ENCODE peak calls at places on chromosomes 2 and 18, in four cellular contexts. K, W, S and X are unnamed samples.

GRCh38 chr18:48216639-48217280 is 192.4 kb downstream of the ZBTB7C start:
- DNase-seq in K (no peak), W (no peak), S (no peak), X (no peak)

GRCh38 chr18:75212626-75213110 is 2.1 kb downstream of the TSHZ1 start:
- DNase-seq in K (no peak), W (no peak), S (no peak), X (peak)

GRCh38 chr2:17815466-17816184 is 635 bp upstream of the MSGN1 start:
- DNase-seq in K (no peak), W (no peak), S (no peak), X (peak)

GRCh38 chr2:132943829-132944228 is 273.8 kb upstream of the LYPD1 start:
- DNase-seq in K (peak), W (no peak), S (no peak), X (no peak)

GRCh38 chr2:129929321-129930290 is 49.9 kb upstream of the RAB6C start:
- DNase-seq in K (no peak), W (no peak), S (no peak), X (no peak)

GRCh38 chr2:113700186-113700841 is 56.1 kb downstream of the SLC35F5 start:
- DNase-seq in K (peak), W (no peak), S (peak), X (peak)

GRCh38 chr18:58288922-58289797 is 245.1 kb downstream of the NEDD4L start:
- DNase-seq in K (peak), W (no peak), S (peak), X (peak)

GRCh38 chr2:224734949-224735348 is 18.8 kb upstream of the CCDC195 start:
- DNase-seq in K (no peak), W (no peak), S (no peak), X (no peak)

GRCh38 chr2:95354925-95355324 is 47.6 kb upstream of the FAHD2A start:
- DNase-seq in K (no peak), W (no peak), S (no peak), X (no peak)

GRCh38 chr2:45653584-45653983 is 2.1 kb downstream of the PRKCE start:
- DNase-seq in K (no peak), W (no peak), S (peak), X (no peak)

GRCh38 chr2:155377178-155377780 is 678.8 kb downstream of the KCNJ3 start:
- DNase-seq in K (peak), W (peak), S (peak), X (peak)

GRCh38 chr2:85310330-85310729 is 17.5 kb downstream of the TGOLN2 start:
- DNase-seq in K (peak), W (no peak), S (no peak), X (peak)

GRCh38 chr2:174546519-174547506 is 50.8 kb downstream of the WIPF1 start:
- DNase-seq in K (peak), W (peak), S (peak), X (peak)

GRCh38 chr2:227407601-227408089 is 19.9 kb upstream of the SCYGR1 start:
- DNase-seq in K (no peak), W (no peak), S (no peak), X (peak)

GRCh38 chr2:172283476-172283875 is 143.9 kb upstream of the ITGA6 start:
- DNase-seq in K (peak), W (no peak), S (peak), X (peak)

GRCh38 chr2:159029936-159030335 is 61.5 kb downstream of the TANC1 start:
- DNase-seq in K (no peak), W (no peak), S (peak), X (no peak)

GRCh38 chr18:48013162-48013561 is 82.7 kb upstream of the SMAD2 start:
- DNase-seq in K (no peak), W (no peak), S (no peak), X (no peak)

GRCh38 chr2:128450211-128451015 is 131.7 kb upstream of the HS6ST1 start:
- DNase-seq in K (no peak), W (no peak), S (no peak), X (no peak)

GRCh38 chr2:240638517-240639160 is 13.4 kb downstream of the GPR35 start:
- DNase-seq in K (no peak), W (no peak), S (no peak), X (no peak)

GRCh38 chr2:168247341-168248305 is at the start of gene STK39:
- DNase-seq in K (peak), W (peak), S (peak), X (peak)

GRCh38 chr2:43241558-43241957 is 15.2 kb upstream of the ZFP36L2 start:
- DNase-seq in K (no peak), W (no peak), S (no peak), X (no peak)

GRCh38 chr2:216108310-216108966 is 710 bp upstream of the XRCC5 start:
- DNase-seq in K (no peak), W (no peak), S (no peak), X (peak)

GRCh38 chr2:240095556-240096523 is 40.3 kb downstream of the COPS9 start:
- DNase-seq in K (no peak), W (peak), S (no peak), X (peak)

GRCh38 chr18:35695384-35695783 is 113.8 kb downstream of the GALNT1 start:
- DNase-seq in K (no peak), W (no peak), S (no peak), X (no peak)

GRCh38 chr2:131092409-131093065 is 723 bp downstream of the FAM168B start:
- DNase-seq in K (no peak), W (no peak), S (peak), X (no peak)

GRCh38 chr2:56811401-56811800 is 627.6 kb downstream of the CCDC85A start:
- DNase-seq in K (no peak), W (no peak), S (no peak), X (no peak)

GRCh38 chr2:68426885-68427579 is 40.1 kb downstream of the FBXO48 start:
- DNase-seq in K (peak), W (no peak), S (peak), X (no peak)

GRCh38 chr2:148614024-148614331 is 30.6 kb upstream of the EPC2 start:
- DNase-seq in K (no peak), W (peak), S (no peak), X (peak)

DNA sequence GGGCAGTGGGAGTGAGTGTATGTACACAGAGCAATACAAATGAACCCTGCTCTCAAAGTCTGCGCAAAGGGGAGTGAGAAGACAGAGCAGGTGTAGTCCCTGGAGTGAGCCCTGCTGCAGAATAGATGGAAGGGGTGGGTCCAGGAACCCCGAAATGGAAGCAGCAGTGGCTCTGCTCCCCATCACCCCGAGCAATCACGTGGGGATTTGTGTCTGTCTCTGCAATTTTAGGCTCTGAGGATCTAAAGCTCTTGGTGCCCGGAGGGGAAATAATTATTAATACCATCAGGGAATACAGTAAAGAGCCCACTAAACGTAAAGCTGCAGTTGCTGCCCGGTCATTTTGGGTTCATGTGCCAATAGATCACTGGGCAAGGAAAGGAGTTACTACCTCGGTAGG is 118.3 kb downstream of the LPIN1 start:
- DNase-seq in K (no peak), W (no peak), S (no peak), X (no peak)
- H2BK120ac ChIP-seq in K (no peak), W (peak), S (peak), X (no peak)

DNA sequence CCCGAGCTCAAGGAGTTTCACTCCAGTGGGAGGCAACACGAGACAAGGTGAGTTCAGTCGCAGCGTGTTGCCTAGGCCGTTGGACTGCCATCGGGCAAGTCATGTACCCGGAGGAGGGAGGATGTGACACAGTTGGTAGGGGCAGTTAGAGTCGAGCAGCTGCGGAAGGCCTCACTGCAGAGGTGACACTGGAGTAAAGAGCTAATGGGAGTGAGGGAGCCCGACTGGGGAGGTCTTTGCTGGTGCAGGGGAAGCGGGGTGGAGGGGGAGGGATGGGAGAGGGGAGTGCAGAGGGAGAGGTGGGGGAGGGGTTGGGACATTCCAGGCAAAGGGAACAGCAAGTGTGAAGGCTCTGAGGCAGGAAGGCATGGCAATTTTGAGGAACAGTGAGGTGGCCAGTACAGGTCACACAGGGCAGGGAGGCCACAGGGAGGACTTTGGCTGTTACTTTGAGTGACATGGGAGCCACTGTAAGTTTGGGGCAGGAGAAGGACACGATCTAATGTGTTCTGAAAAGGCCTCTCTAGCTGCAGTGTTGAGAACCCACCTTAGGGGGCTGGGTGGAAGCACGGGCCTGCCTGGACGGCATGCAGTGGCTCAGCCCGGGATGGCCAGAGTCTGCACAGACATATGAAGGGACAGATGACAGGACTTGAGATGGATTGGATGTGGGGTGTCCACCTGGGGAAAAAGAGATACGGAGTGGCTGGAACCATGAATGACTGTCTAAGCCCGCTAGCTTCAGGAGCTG is 61.1 kb downstream of the KCNF1 start:
- DNase-seq in K (no peak), W (no peak), S (no peak), X (no peak)
- H2BK15ac ChIP-seq in K (no peak), W (no peak), S (no peak), X (no peak)

DNA sequence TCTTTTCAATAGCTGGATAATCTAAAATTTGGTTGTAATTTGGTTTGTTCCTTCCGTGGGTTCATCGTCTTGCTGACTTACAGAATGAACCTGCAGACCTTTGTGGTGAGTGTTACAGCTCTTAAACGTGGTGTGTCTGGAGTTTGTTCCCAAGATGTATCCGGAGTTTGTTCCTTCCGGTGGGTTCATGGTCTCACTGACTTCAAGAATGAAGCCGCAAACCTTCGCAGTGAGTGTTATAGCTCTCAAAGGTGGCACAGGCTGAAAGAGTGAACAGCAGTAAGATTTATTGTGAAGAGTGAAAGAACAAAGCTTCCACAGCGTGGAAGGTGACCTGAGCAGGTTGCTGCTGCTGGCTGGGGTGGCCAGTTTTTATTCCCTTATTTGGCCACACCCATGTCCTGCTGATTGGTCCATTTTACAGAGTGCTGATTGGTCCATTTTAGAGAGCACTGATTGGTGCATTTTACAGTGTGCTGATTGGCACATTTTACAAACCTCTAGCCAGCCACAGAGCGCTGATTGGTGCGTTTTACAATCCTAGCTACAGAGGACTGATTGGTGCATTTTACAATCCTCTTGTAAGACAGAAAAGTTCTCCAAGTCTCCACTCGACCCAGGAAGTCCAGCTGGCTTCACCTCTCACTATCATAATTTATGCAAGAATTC is 16.6 kb downstream of the RALB start:
- DNase-seq in K (no peak), W (no peak), S (no peak), X (no peak)
- H2BK120ac ChIP-seq in K (no peak), W (no peak), S (no peak), X (no peak)

GRCh38 chr18:5600376-5601071 is 56.7 kb upstream of the EPB41L3 start:
- DNase-seq in K (peak), W (no peak), S (no peak), X (peak)

GRCh38 chr18:5603153-5603552 is 59.4 kb upstream of the EPB41L3 start:
- DNase-seq in K (no peak), W (no peak), S (no peak), X (no peak)

GRCh38 chr18:5601188-5601624 is 57.4 kb upstream of the EPB41L3 start:
- DNase-seq in K (no peak), W (no peak), S (no peak), X (peak)

GRCh38 chr18:5604778-5605177 is 61.0 kb upstream of the EPB41L3 start:
- DNase-seq in K (no peak), W (no peak), S (no peak), X (peak)
- H2BK15ac ChIP-seq in K (no peak), W (no peak), S (no peak), X (no peak)

DNA sequence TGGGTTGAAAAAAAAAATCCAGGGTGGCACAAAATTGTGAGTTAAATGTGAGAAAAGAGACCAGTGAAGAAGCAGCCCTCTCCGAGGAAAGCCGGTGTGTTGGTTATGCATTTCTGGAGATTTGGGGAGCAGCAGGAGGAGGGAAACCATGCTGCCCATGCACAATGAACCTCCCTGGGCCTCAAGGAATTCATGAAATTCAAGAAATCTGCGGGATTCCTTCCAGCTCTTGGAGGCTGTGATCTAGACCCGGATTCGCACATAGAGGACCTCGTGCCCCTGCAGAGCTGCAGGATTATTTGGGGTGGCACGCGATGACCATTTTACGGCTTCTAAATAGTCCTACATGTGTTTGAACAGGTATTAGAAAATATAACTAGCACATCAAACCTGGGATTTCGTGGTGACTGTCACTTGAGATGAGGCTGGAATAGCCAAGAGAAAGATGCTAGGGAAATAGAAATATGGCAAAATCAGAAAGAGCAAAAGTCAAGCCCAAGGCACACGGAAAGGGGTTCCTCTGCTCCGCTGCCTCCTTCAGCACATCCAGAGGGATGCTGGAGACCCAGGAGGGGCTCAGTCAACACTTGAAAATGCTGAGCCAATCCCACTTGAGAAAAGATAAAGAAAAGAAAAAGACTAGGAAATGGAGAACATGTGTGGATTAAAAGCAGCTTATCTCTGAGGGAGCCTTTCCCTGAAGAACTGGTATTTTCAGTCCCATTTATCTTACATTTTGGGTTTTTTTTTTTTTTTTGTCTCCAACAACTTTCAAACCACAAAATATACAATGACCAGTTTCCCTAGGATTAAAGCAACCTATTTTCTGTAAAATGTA is 22.0 kb downstream of the KCTD1 start:
- DNase-seq in K (no peak), W (no peak), S (no peak), X (peak)
- H2BK120ac ChIP-seq in K (no peak), W (no peak), S (no peak), X (no peak)